ENCODE peak calls at places on chromosomes 7 and 10, in ten cellular contexts. One of them, this sample, is unnamed. For H3K4me1, the result is how much of the 10 kb centered on the place peaks cover.

GRCh38 chr7:70029993-70030392 is 431.7 kb downstream of the AUTS2 start:
- DNase-seq in hepatocyte: no peak
- DNase-seq in ovary: no peak
- DNase-seq in astrocyte: no peak
- DNase-seq in spleen: no peak
- DNase-seq in HCT116: no peak
- DNase-seq in A549: no peak
- DNase-seq in IMR-90: no peak
- DNase-seq in suprapubic skin: no peak
- DNase-seq in foreskin keratinocyte: no peak
- DNase-seq in this sample: no peak

GRCh38 chr10:25632802-25633201 is 301.2 kb upstream of the MYO3A start:
- DNase-seq in hepatocyte: no peak
- DNase-seq in ovary: no peak
- DNase-seq in A549: no peak
- DNase-seq in astrocyte: no peak
- DNase-seq in foreskin keratinocyte: no peak
- DNase-seq in spleen: no peak
- DNase-seq in suprapubic skin: no peak
- DNase-seq in IMR-90: no peak
- DNase-seq in HCT116: no peak
- DNase-seq in this sample: no peak

GRCh38 chr7:132187869-132188789 is 388.1 kb downstream of the PLXNA4 start:
- DNase-seq in HCT116: no peak
- DNase-seq in spleen: peak
- DNase-seq in hepatocyte: no peak
- DNase-seq in ovary: no peak
- DNase-seq in foreskin keratinocyte: no peak
- DNase-seq in suprapubic skin: no peak
- DNase-seq in astrocyte: no peak
- DNase-seq in A549: no peak
- DNase-seq in IMR-90: no peak
- DNase-seq in this sample: no peak

GRCh38 chr7:136868496-136869005 is at the start of gene CHRM2:
- DNase-seq in spleen: no peak
- DNase-seq in suprapubic skin: no peak
- DNase-seq in IMR-90: peak
- DNase-seq in foreskin keratinocyte: no peak
- DNase-seq in A549: peak
- DNase-seq in ovary: no peak
- DNase-seq in hepatocyte: no peak
- DNase-seq in astrocyte: peak
- DNase-seq in HCT116: no peak
- DNase-seq in this sample: no peak

GRCh38 chr7:64045301-64046040 is at the start of gene ZNF727:
- DNase-seq in spleen: peak
- DNase-seq in ovary: peak
- DNase-seq in astrocyte: no peak
- DNase-seq in IMR-90: no peak
- DNase-seq in HCT116: no peak
- DNase-seq in suprapubic skin: no peak
- DNase-seq in hepatocyte: no peak
- DNase-seq in foreskin keratinocyte: no peak
- DNase-seq in A549: no peak
- DNase-seq in this sample: peak

GRCh38 chr7:38169862-38170261 is 8.2 kb upstream of the STARD3NL start:
- DNase-seq in HCT116: no peak
- DNase-seq in A549: peak
- DNase-seq in ovary: no peak
- DNase-seq in suprapubic skin: no peak
- DNase-seq in hepatocyte: no peak
- DNase-seq in spleen: no peak
- DNase-seq in IMR-90: peak
- DNase-seq in foreskin keratinocyte: peak
- DNase-seq in astrocyte: peak
- DNase-seq in this sample: no peak

GRCh38 chr7:124310934-124311390 is 278.1 kb upstream of the TMEM229A start:
- DNase-seq in spleen: no peak
- DNase-seq in foreskin keratinocyte: no peak
- DNase-seq in hepatocyte: no peak
- DNase-seq in A549: no peak
- DNase-seq in IMR-90: peak
- DNase-seq in astrocyte: no peak
- DNase-seq in ovary: no peak
- DNase-seq in suprapubic skin: no peak
- DNase-seq in HCT116: no peak
- DNase-seq in this sample: no peak

GRCh38 chr10:132485391-132485790 is 52.2 kb upstream of the INPP5A start:
- DNase-seq in foreskin keratinocyte: no peak
- DNase-seq in IMR-90: no peak
- DNase-seq in ovary: no peak
- DNase-seq in HCT116: no peak
- DNase-seq in astrocyte: no peak
- DNase-seq in A549: no peak
- DNase-seq in suprapubic skin: no peak
- DNase-seq in hepatocyte: no peak
- DNase-seq in spleen: peak
- DNase-seq in this sample: no peak

GRCh38 chr7:4659551-4660286 is 22.4 kb upstream of the FOXK1 start:
- DNase-seq in ovary: no peak
- DNase-seq in suprapubic skin: no peak
- DNase-seq in astrocyte: no peak
- DNase-seq in HCT116: peak
- DNase-seq in A549: peak
- DNase-seq in hepatocyte: no peak
- DNase-seq in IMR-90: no peak
- DNase-seq in spleen: no peak
- DNase-seq in foreskin keratinocyte: no peak
- DNase-seq in this sample: no peak

GRCh38 chr7:16399265-16399801 is 22.0 kb downstream of the CRPPA start:
- DNase-seq in IMR-90: peak
- DNase-seq in foreskin keratinocyte: no peak
- DNase-seq in suprapubic skin: no peak
- DNase-seq in ovary: no peak
- DNase-seq in A549: peak
- DNase-seq in astrocyte: peak
- DNase-seq in hepatocyte: no peak
- DNase-seq in HCT116: no peak
- DNase-seq in spleen: no peak
- DNase-seq in this sample: no peak

GRCh38 chr7:157703131-157703530 is 366.3 kb downstream of the DNAJB6 start:
- DNase-seq in IMR-90: no peak
- DNase-seq in hepatocyte: no peak
- DNase-seq in spleen: peak
- DNase-seq in astrocyte: no peak
- DNase-seq in A549: no peak
- DNase-seq in foreskin keratinocyte: no peak
- DNase-seq in ovary: no peak
- DNase-seq in HCT116: no peak
- DNase-seq in suprapubic skin: no peak
- DNase-seq in this sample: no peak

GRCh38 chr7:10128748-10129147 is 844.9 kb upstream of the PHF14 start:
- DNase-seq in ovary: no peak
- DNase-seq in A549: no peak
- DNase-seq in suprapubic skin: no peak
- DNase-seq in spleen: no peak
- DNase-seq in foreskin keratinocyte: no peak
- DNase-seq in astrocyte: no peak
- DNase-seq in HCT116: no peak
- DNase-seq in IMR-90: no peak
- DNase-seq in hepatocyte: peak
- DNase-seq in this sample: no peak

GRCh38 chr7:135842446-135843175 is 94.0 kb upstream of the FAM180A start:
- DNase-seq in spleen: no peak
- DNase-seq in hepatocyte: no peak
- DNase-seq in A549: no peak
- DNase-seq in foreskin keratinocyte: no peak
- DNase-seq in astrocyte: no peak
- DNase-seq in HCT116: no peak
- DNase-seq in IMR-90: no peak
- DNase-seq in suprapubic skin: no peak
- DNase-seq in ovary: no peak
- DNase-seq in this sample: no peak

GRCh38 chr10:74289956-74290355 is 138.9 kb downstream of the ADK start:
- DNase-seq in A549: no peak
- DNase-seq in IMR-90: peak
- DNase-seq in hepatocyte: no peak
- DNase-seq in astrocyte: peak
- DNase-seq in suprapubic skin: no peak
- DNase-seq in HCT116: no peak
- DNase-seq in ovary: no peak
- DNase-seq in foreskin keratinocyte: no peak
- DNase-seq in spleen: no peak
- DNase-seq in this sample: no peak

GRCh38 chr7:50664461-50664922 is 99.3 kb upstream of the DDC start:
- DNase-seq in spleen: no peak
- DNase-seq in foreskin keratinocyte: peak
- DNase-seq in suprapubic skin: no peak
- DNase-seq in A549: no peak
- DNase-seq in astrocyte: peak
- DNase-seq in ovary: no peak
- DNase-seq in HCT116: peak
- DNase-seq in hepatocyte: no peak
- DNase-seq in IMR-90: peak
- DNase-seq in this sample: no peak

GRCh38 chr7:128811631-128812430 is 18.4 kb upstream of the FLNC start:
- DNase-seq in suprapubic skin: no peak
- DNase-seq in HCT116: no peak
- DNase-seq in hepatocyte: no peak
- DNase-seq in foreskin keratinocyte: no peak
- DNase-seq in astrocyte: no peak
- DNase-seq in ovary: no peak
- DNase-seq in IMR-90: no peak
- DNase-seq in spleen: no peak
- DNase-seq in A549: no peak
- DNase-seq in this sample: no peak
- H3K4me1 ChIP-seq in suprapubic skin: under half
- H3K4me1 ChIP-seq in HCT116: under half
- H3K4me1 ChIP-seq in hepatocyte: under half
- H3K4me1 ChIP-seq in foreskin keratinocyte: under half
- H3K4me1 ChIP-seq in astrocyte: under half
- H3K4me1 ChIP-seq in ovary: under half
- H3K4me1 ChIP-seq in IMR-90: under half
- H3K4me1 ChIP-seq in spleen: under half
- H3K4me1 ChIP-seq in A549: under half
- H3K4me1 ChIP-seq in this sample: under half

DNA sequence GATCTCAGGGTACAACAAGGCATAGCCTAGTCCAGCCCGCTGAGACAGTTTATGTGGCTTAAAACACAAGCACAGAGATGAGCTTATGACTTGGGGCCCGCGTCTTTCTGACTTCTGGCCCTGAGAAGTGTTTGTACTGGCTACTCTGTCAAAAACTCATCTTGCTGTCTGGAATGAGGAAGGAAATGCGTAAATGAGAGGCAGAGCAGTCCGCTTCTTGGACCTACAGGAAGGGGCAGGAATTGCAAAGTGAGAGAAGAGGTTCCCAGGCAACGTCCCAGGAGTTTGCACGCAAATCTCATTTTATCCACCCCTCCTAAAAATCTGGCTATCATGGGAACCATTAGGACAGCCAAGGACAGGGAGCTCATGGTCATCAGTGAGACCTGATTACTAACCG is 5.5 kb downstream of the ANXA11 start:
- DNase-seq in hepatocyte: peak
- DNase-seq in IMR-90: peak
- DNase-seq in HCT116: no peak
- DNase-seq in astrocyte: peak
- DNase-seq in foreskin keratinocyte: no peak
- DNase-seq in suprapubic skin: peak
- DNase-seq in A549: peak
- DNase-seq in spleen: no peak
- DNase-seq in ovary: peak
- DNase-seq in this sample: no peak
- H3K27ac ChIP-seq in hepatocyte: peak
- H3K27ac ChIP-seq in IMR-90: peak
- H3K27ac ChIP-seq in HCT116: peak
- H3K27ac ChIP-seq in astrocyte: peak
- H3K27ac ChIP-seq in foreskin keratinocyte: no peak
- H3K27ac ChIP-seq in suprapubic skin: peak
- H3K27ac ChIP-seq in A549: peak
- H3K27ac ChIP-seq in spleen: peak
- H3K27ac ChIP-seq in ovary: no peak
- H3K27ac ChIP-seq in this sample: peak

DNA sequence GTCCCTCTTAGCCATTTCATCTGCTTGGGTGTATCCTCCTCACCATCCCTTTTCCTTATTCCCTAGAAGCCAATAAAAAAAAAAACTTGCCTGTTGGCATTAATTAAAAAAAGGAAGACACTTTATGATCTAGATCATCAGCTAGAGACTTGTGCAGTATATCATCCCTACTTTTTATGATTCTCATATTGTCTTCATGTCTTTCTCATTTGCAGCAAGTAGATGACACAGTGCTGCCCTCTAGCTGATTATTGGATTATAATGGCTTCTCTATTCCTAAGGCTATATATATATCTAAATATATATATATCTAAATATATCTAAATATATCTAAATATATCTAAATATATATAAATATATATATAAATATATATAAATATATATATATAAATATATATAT is 272.4 kb upstream of the LRGUK start:
- DNase-seq in A549: peak
- DNase-seq in HCT116: peak
- DNase-seq in astrocyte: peak
- DNase-seq in hepatocyte: peak
- DNase-seq in spleen: no peak
- DNase-seq in ovary: no peak
- DNase-seq in IMR-90: peak
- DNase-seq in suprapubic skin: no peak
- DNase-seq in foreskin keratinocyte: peak
- DNase-seq in this sample: no peak
- TF ChIP-seq CTCF in A549: peak
- TF ChIP-seq CTCF in HCT116: peak
- TF ChIP-seq CTCF in astrocyte: peak
- TF ChIP-seq CTCF in hepatocyte: peak
- TF ChIP-seq CTCF in spleen: no peak
- TF ChIP-seq CTCF in ovary: no peak
- TF ChIP-seq CTCF in IMR-90: peak
- TF ChIP-seq CTCF in suprapubic skin: no peak
- TF ChIP-seq CTCF in foreskin keratinocyte: peak
- TF ChIP-seq CTCF in this sample: peak

DNA sequence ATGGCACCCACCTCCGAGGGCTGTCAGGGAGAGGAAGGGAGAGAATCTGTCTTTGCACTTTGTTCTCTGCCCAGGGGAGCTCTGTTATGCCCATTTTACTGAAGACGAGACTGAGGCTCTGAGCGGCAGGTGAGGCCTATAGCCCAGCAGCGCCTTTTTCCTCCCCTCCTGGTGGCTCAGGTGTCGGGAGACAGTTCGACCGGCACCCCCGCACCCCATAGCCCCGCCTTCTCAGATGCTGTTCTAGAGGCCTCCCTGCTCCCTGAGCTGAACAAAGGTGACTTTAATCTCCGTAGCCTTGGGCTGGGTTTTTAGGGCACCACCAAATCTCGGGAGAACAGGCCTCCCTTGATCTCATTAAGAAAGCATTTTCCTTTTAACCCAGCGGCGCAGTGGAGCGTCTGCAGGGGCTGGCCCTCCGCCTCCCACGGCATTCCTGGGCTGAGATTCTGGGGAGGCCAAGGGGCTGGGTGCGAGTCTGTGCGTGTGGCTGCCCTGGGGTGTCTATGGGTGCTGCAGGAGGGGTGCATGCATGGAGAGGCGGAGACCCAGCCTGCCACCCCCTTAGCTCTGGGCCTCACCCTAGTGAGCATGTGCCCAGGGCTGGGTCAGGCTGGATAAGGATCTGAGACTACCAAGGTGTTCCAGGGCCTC is 3.3 kb downstream of the LFNG start:
- DNase-seq in suprapubic skin: no peak
- DNase-seq in hepatocyte: peak
- DNase-seq in spleen: no peak
- DNase-seq in HCT116: peak
- DNase-seq in IMR-90: no peak
- DNase-seq in astrocyte: peak
- DNase-seq in ovary: no peak
- DNase-seq in foreskin keratinocyte: peak
- DNase-seq in A549: peak
- DNase-seq in this sample: no peak
- H3K4me1 ChIP-seq in suprapubic skin: half or more
- H3K4me1 ChIP-seq in hepatocyte: under half
- H3K4me1 ChIP-seq in spleen: half or more
- H3K4me1 ChIP-seq in HCT116: half or more
- H3K4me1 ChIP-seq in IMR-90: under half
- H3K4me1 ChIP-seq in astrocyte: half or more
- H3K4me1 ChIP-seq in ovary: under half
- H3K4me1 ChIP-seq in foreskin keratinocyte: under half
- H3K4me1 ChIP-seq in A549: half or more
- H3K4me1 ChIP-seq in this sample: under half

This sample was measured in right lobe of liver.